ENCODE peak calls at places on chromosomes 11 and 22, in seven cellular contexts. T is NK-92 treated with Interleukin-12 subunit alpha and Interleukin-12 subunit beta, amount 100 ng/mL, for 24 hours; Y is skeletal muscle cell; G is hepatocyte; L is fibroblast of pulmonary artery; P is stimulated activated CD4-positive, alpha-beta T cell treated with anti-CD3 and anti-CD28 coated beads, TNF-alpha, amount 100 ng/mL, for 4 hours; R is iPS-NIHi11. B is an unnamed sample.

GRCh38 chr11:72969894-72970335 is 155.7 kb downstream of the ATG16L2 start:
- DNase-seq in T (no peak), Y (peak; percentile 72), G (no peak), L (peak; percentile 66), P (no peak), R (no peak), B (no peak)

GRCh38 chr11:126352934-126353801 is 2.3 kb upstream of the ST3GAL4 start:
- DNase-seq in T (no peak), Y (peak; percentile 44), G (no peak), L (peak; percentile 57), P (no peak), R (no peak), B (no peak)

GRCh38 chr11:125807909-125808308 is 20.0 kb downstream of the PATE3 start:
- DNase-seq in T (no peak), Y (no peak), G (no peak), L (peak; percentile 14), P (no peak), R (no peak), B (no peak)

GRCh38 chr22:35043251-35043931 is 22.6 kb upstream of the ISX start:
- DNase-seq in T (no peak), Y (no peak), G (no peak), L (no peak), P (no peak), R (no peak), B (no peak)

GRCh38 chr11:25211635-25212251 is 714.9 kb downstream of the LUZP2 start:
- DNase-seq in T (no peak), Y (no peak), G (no peak), L (no peak), P (no peak), R (no peak), B (no peak)

GRCh38 chr11:11844272-11844671 is 2.5 kb downstream of the USP47 start:
- DNase-seq in T (no peak), Y (no peak), G (no peak), L (no peak), P (no peak), R (no peak), B (no peak)

GRCh38 chr22:19111140-19111539 is 11.1 kb downstream of the DGCR2 start:
- DNase-seq in T (no peak), Y (no peak), G (no peak), L (no peak), P (no peak), R (no peak), B (no peak)

GRCh38 chr11:93198221-93198650 is 445 bp upstream of the SLC36A4 start:
- DNase-seq in T (no peak), Y (peak; percentile 6), G (no peak), L (peak; percentile 49), P (no peak), R (no peak), B (no peak)

GRCh38 chr22:25741692-25742626 is at the start of gene MYO18B:
- DNase-seq in T (no peak), Y (no peak), G (no peak), L (no peak), P (no peak), R (no peak), B (no peak)

GRCh38 chr11:57566035-57566504 is 1.4 kb downstream of the UBE2L6 start:
- DNase-seq in T (peak; percentile 10), Y (no peak), G (peak; percentile 59), L (peak; percentile 44), P (no peak), R (no peak), B (no peak)

GRCh38 chr11:88363566-88364169 is 26.1 kb upstream of the CTSC start:
- DNase-seq in T (no peak), Y (no peak), G (no peak), L (peak; percentile 67), P (no peak), R (no peak), B (no peak)

GRCh38 chr11:1203505-1204271 is 19.2 kb upstream of the MUC5B start:
- DNase-seq in T (no peak), Y (no peak), G (no peak), L (no peak), P (no peak), R (peak; percentile 51), B (peak; percentile 48)

GRCh38 chr22:42280140-42280539 is 9.7 kb upstream of the TCF20 start:
- DNase-seq in T (no peak), Y (no peak), G (no peak), L (no peak), P (no peak), R (no peak), B (no peak)

GRCh38 chr22:43000441-43001175 is 14.3 kb downstream of the PACSIN2 start:
- DNase-seq in T (no peak), Y (no peak), G (no peak), L (peak; percentile 35), P (no peak), R (no peak), B (no peak)

GRCh38 chr11:2552202-2552601 is 107.4 kb downstream of the KCNQ1 start:
- DNase-seq in T (no peak), Y (no peak), G (no peak), L (no peak), P (no peak), R (no peak), B (no peak)

GRCh38 chr11:27720277-27720830 is 20.1 kb upstream of the BDNF start:
- DNase-seq in T (no peak), Y (no peak), G (peak; percentile 86), L (peak; percentile 72), P (no peak), R (peak; percentile 66), B (peak; percentile 83)

GRCh38 chr11:130649749-130650275 is 201.4 kb downstream of the ADAMTS15 start:
- DNase-seq in T (no peak), Y (no peak), G (no peak), L (no peak), P (no peak), R (no peak), B (peak; percentile 25)